ENCODE peak calls at places on chromosomes 16 and 17, in six cellular contexts. One of them, this sample, is unnamed.
A peak's percentile ranks its signal among the peaks of the same experiment; 100 is the strongest.

GRCh38 chr17:37438141-37438540 is 31.5 kb downstream of the TADA2A start:
- DNase-seq in body of pancreas: no peak
- DNase-seq in brain microvascular endothelial cell: no peak
- DNase-seq in heart left ventricle: no peak
- DNase-seq in OCI-LY7: peak; percentile 15
- DNase-seq in left lung: no peak
- DNase-seq in this sample: no peak

GRCh38 chr16:67673712-67674580 is 7.3 kb downstream of the C16orf86 start:
- DNase-seq in body of pancreas: peak; percentile 82
- DNase-seq in left lung: peak; percentile 85
- DNase-seq in heart left ventricle: peak; percentile 87
- DNase-seq in OCI-LY7: no peak
- DNase-seq in brain microvascular endothelial cell: no peak
- DNase-seq in this sample: no peak

GRCh38 chr17:38357488-38358123 is 6.0 kb downstream of the SOCS7 start:
- DNase-seq in left lung: no peak
- DNase-seq in OCI-LY7: no peak
- DNase-seq in heart left ventricle: no peak
- DNase-seq in body of pancreas: no peak
- DNase-seq in brain microvascular endothelial cell: no peak
- DNase-seq in this sample: no peak

GRCh38 chr16:12097523-12098428 is 121.2 kb downstream of the SNX29 start:
- DNase-seq in left lung: no peak
- DNase-seq in brain microvascular endothelial cell: no peak
- DNase-seq in body of pancreas: no peak
- DNase-seq in heart left ventricle: no peak
- DNase-seq in OCI-LY7: no peak
- DNase-seq in this sample: peak; percentile 65

GRCh38 chr16:56425439-56425832 is at the start of gene AMFR:
- DNase-seq in heart left ventricle: peak; percentile 87
- DNase-seq in brain microvascular endothelial cell: no peak
- DNase-seq in body of pancreas: peak; percentile 74
- DNase-seq in left lung: peak; percentile 92
- DNase-seq in OCI-LY7: peak; percentile 91
- DNase-seq in this sample: peak; percentile 36

GRCh38 chr17:10182785-10183184 is 15.6 kb downstream of the GAS7 start:
- DNase-seq in body of pancreas: no peak
- DNase-seq in left lung: no peak
- DNase-seq in OCI-LY7: no peak
- DNase-seq in brain microvascular endothelial cell: no peak
- DNase-seq in heart left ventricle: no peak
- DNase-seq in this sample: no peak

GRCh38 chr17:19342611-19343255 is 19.8 kb downstream of the B9D1 start:
- DNase-seq in body of pancreas: peak; percentile 11
- DNase-seq in heart left ventricle: no peak
- DNase-seq in OCI-LY7: no peak
- DNase-seq in brain microvascular endothelial cell: no peak
- DNase-seq in left lung: no peak
- DNase-seq in this sample: no peak

GRCh38 chr16:68792465-68793324 is 50.6 kb upstream of the TANGO6 start:
- DNase-seq in brain microvascular endothelial cell: peak; percentile 58
- DNase-seq in OCI-LY7: no peak
- DNase-seq in body of pancreas: peak; percentile 59
- DNase-seq in heart left ventricle: no peak
- DNase-seq in left lung: no peak
- DNase-seq in this sample: no peak

GRCh38 chr17:66655861-66656260 is 179.1 kb upstream of the CACNG5 start:
- DNase-seq in OCI-LY7: no peak
- DNase-seq in brain microvascular endothelial cell: peak; percentile 72
- DNase-seq in heart left ventricle: no peak
- DNase-seq in left lung: no peak
- DNase-seq in body of pancreas: no peak
- DNase-seq in this sample: no peak

GRCh38 chr16:66416981-66417700 is 10.0 kb upstream of the BEAN1 start:
- DNase-seq in brain microvascular endothelial cell: no peak
- DNase-seq in heart left ventricle: no peak
- DNase-seq in body of pancreas: no peak
- DNase-seq in OCI-LY7: no peak
- DNase-seq in left lung: no peak
- DNase-seq in this sample: no peak

GRCh38 chr16:81321537-81321936 is 6.8 kb downstream of the GAN start:
- DNase-seq in left lung: no peak
- DNase-seq in body of pancreas: no peak
- DNase-seq in OCI-LY7: no peak
- DNase-seq in brain microvascular endothelial cell: no peak
- DNase-seq in heart left ventricle: no peak
- DNase-seq in this sample: no peak

GRCh38 chr16:55701442-55702319 is 45.9 kb downstream of the SLC6A2 start:
- DNase-seq in body of pancreas: peak; percentile 73
- DNase-seq in brain microvascular endothelial cell: peak; percentile 20
- DNase-seq in OCI-LY7: peak; percentile 59
- DNase-seq in heart left ventricle: peak; percentile 79
- DNase-seq in left lung: peak; percentile 85
- DNase-seq in this sample: peak; percentile 6

GRCh38 chr17:5975651-5976050 is 94.5 kb upstream of the WSCD1 start:
- DNase-seq in OCI-LY7: no peak
- DNase-seq in heart left ventricle: no peak
- DNase-seq in brain microvascular endothelial cell: no peak
- DNase-seq in left lung: no peak
- DNase-seq in body of pancreas: no peak
- DNase-seq in this sample: no peak

GRCh38 chr17:28552201-28552999 is at the start of gene UNC119:
- DNase-seq in body of pancreas: peak; percentile 83
- DNase-seq in heart left ventricle: peak; percentile 90
- DNase-seq in brain microvascular endothelial cell: peak; percentile 35
- DNase-seq in OCI-LY7: peak; percentile 86
- DNase-seq in left lung: peak; percentile 98
- DNase-seq in this sample: no peak

GRCh38 chr17:39064374-39064773 is 87.1 kb downstream of the PLXDC1 start:
- DNase-seq in brain microvascular endothelial cell: peak; percentile 54
- DNase-seq in left lung: no peak
- DNase-seq in heart left ventricle: no peak
- DNase-seq in body of pancreas: no peak
- DNase-seq in OCI-LY7: no peak
- DNase-seq in this sample: peak; percentile 60

GRCh38 chr16:12228607-12229499 is 252.3 kb downstream of the SNX29 start:
- DNase-seq in heart left ventricle: no peak
- DNase-seq in OCI-LY7: peak; percentile 89
- DNase-seq in body of pancreas: no peak
- DNase-seq in left lung: no peak
- DNase-seq in brain microvascular endothelial cell: peak; percentile 57
- DNase-seq in this sample: peak; percentile 20

GRCh38 chr17:18320301-18320700 is 5.2 kb downstream of the SMCR8 start:
- DNase-seq in body of pancreas: no peak
- DNase-seq in OCI-LY7: no peak
- DNase-seq in brain microvascular endothelial cell: no peak
- DNase-seq in heart left ventricle: no peak
- DNase-seq in left lung: no peak
- DNase-seq in this sample: no peak

GRCh38 chr17:18322522-18322921 is 7.4 kb downstream of the SMCR8 start:
- DNase-seq in heart left ventricle: no peak
- DNase-seq in OCI-LY7: no peak
- DNase-seq in left lung: no peak
- DNase-seq in body of pancreas: no peak
- DNase-seq in brain microvascular endothelial cell: no peak
- DNase-seq in this sample: no peak

GRCh38 chr17:18323007-18323406 is 7.9 kb downstream of the SMCR8 start:
- DNase-seq in OCI-LY7: peak; percentile 25
- DNase-seq in left lung: no peak
- DNase-seq in body of pancreas: no peak
- DNase-seq in brain microvascular endothelial cell: no peak
- DNase-seq in heart left ventricle: no peak
- DNase-seq in this sample: no peak

GRCh38 chr17:18319604-18320256 is 4.6 kb downstream of the SMCR8 start:
- DNase-seq in brain microvascular endothelial cell: peak; percentile 50
- DNase-seq in left lung: no peak
- DNase-seq in body of pancreas: no peak
- DNase-seq in heart left ventricle: no peak
- DNase-seq in OCI-LY7: peak; percentile 60
- DNase-seq in this sample: peak; percentile 34

GRCh38 chr17:18321309-18321708 is 6.2 kb downstream of the SMCR8 start:
- DNase-seq in left lung: no peak
- DNase-seq in body of pancreas: no peak
- DNase-seq in brain microvascular endothelial cell: no peak
- DNase-seq in heart left ventricle: no peak
- DNase-seq in OCI-LY7: no peak
- DNase-seq in this sample: no peak
- TF ChIP-seq CTCF in left lung: no peak
- TF ChIP-seq CTCF in body of pancreas: no peak
- TF ChIP-seq CTCF in brain microvascular endothelial cell: peak; percentile 43
- TF ChIP-seq CTCF in heart left ventricle: no peak
- TF ChIP-seq CTCF in OCI-LY7: peak; percentile 59
- TF ChIP-seq CTCF in this sample: peak; percentile 25

DNA sequence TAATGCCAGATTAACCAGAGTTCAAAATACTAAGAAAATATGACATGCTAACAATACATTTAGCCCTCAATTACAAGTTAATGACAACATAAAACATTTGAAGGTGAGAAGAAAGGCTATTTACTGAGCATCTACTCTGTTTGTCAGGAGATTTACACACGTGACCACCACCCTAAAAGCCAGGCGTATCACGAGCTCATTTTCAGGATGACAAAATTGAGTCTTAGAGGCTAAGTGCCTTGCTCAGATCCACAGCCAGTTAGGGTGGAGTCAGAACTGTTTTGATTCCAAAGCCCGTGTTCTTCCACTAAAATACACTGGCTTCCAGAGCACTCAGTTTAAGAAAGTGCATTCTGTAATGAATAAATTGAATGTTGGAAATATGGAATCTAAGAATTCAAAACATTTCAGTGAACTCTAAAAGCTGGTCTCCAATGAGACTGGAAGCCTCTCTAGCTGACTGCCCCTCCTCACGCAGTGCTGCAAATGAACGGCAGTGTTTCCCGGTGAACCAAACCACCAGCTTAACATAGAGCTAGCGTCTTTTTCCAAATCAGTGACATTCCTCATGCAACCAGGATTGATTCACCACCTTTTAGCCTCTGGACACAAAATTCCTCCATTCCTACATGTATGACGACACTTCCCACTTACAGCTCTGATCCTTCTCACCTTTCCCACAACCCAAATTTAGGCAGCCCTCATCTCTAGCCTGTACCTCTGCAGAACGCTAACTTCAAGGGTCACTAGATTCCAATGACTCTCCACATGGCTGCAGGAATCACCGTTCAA is 5.9 kb downstream of the ZDHHC7 start:
- DNase-seq in body of pancreas: no peak
- DNase-seq in heart left ventricle: no peak
- DNase-seq in left lung: no peak
- DNase-seq in brain microvascular endothelial cell: no peak
- DNase-seq in OCI-LY7: no peak
- DNase-seq in this sample: no peak
- H3K27ac ChIP-seq in body of pancreas: peak overlapping the region; percentile 72
- H3K27ac ChIP-seq in heart left ventricle: peak overlapping the region; percentile 66
- H3K27ac ChIP-seq in left lung: peak overlapping the region; percentile 83
- H3K27ac ChIP-seq in brain microvascular endothelial cell: peak overlapping the region; percentile 86
- H3K27ac ChIP-seq in OCI-LY7: no peak overlapping the region
- H3K27ac ChIP-seq in this sample: peak overlapping the region; percentile 97

DNA sequence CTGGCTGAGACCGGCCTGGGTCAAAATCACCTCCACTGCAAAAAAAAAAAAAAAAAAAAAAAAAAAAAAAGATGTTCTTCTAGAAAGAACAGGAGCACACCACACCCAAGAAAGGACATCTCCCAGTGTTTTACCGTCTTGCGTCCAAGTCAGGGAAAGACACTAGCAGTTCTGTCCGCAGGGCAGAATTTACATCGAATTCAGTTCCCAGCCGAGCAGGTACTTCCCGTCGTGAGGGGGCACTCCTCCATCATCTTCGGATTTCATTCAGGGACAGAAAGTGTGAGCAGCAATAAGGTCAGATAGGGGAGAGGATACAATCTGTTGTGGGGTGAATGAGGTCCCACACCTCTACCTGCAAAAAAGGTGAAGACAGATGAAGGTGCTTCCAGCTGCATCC is 574.7 kb downstream of the KCNJ18 start:
- DNase-seq in left lung: no peak
- DNase-seq in heart left ventricle: no peak
- DNase-seq in body of pancreas: no peak
- DNase-seq in brain microvascular endothelial cell: no peak
- DNase-seq in OCI-LY7: no peak
- DNase-seq in this sample: no peak
- TF ChIP-seq CTCF in left lung: no peak
- TF ChIP-seq CTCF in heart left ventricle: no peak
- TF ChIP-seq CTCF in body of pancreas: no peak
- TF ChIP-seq CTCF in brain microvascular endothelial cell: no peak
- TF ChIP-seq CTCF in OCI-LY7: no peak
- TF ChIP-seq CTCF in this sample: no peak

GRCh38 chr16:82995286-82995926 is 368.6 kb downstream of the CDH13 start:
- DNase-seq in OCI-LY7: no peak
- DNase-seq in brain microvascular endothelial cell: peak; percentile 61
- DNase-seq in heart left ventricle: no peak
- DNase-seq in left lung: no peak
- DNase-seq in body of pancreas: no peak
- DNase-seq in this sample: no peak
- H3K27ac ChIP-seq in OCI-LY7: no peak overlapping the region
- H3K27ac ChIP-seq in brain microvascular endothelial cell: peak overlapping the region; percentile 82
- H3K27ac ChIP-seq in heart left ventricle: peak overlapping the region; percentile 3
- H3K27ac ChIP-seq in left lung: no peak overlapping the region
- H3K27ac ChIP-seq in body of pancreas: no peak overlapping the region
- H3K27ac ChIP-seq in this sample: no peak overlapping the region

DNA sequence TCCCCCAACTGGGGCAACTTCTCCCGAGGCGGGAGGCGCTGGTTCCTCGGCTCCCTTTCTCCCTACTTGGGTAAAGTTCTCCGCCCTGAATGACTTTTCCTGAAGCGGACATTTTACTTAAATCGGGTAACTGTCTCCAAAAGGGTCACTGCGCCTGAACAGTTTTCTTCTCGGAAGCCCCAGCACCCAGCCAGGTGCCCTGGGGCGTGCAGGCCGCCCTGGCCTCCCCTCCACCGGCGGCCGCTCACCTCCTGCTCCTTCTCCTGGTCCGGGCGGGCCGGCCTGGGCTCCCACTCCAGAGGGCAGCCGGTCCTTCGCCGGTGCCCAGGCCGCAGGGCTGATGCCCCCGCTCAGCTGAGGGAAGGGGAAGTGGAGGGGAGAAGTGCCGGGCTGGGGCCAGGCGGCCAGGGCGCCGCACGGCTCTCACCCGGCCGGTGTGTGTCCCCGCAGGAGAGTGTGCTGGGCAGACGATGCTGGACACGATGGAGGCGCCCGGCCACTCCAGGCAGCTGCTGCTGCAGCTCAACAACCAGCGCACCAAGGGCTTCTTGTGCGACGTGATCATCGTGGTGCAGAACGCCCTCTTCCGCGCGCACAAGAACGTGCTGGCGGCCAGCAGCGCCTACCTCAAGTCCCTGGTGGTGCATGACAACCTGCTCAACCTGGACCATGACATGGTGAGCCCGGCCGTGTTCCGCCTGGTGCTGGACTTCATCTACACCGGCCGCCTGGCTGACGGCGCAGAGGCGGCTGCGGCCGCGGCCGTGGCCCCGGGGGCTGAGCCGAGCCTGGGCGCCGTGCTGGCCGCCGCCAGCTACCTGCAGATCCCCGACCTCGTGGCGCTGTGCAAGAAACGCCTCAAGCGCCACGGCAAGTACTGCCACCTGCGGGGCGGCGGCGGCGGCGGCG is 1.6 kb downstream of the HIC1 start:
- DNase-seq in heart left ventricle: peak; percentile 69
- DNase-seq in body of pancreas: peak; percentile 35
- DNase-seq in brain microvascular endothelial cell: peak; percentile 27
- DNase-seq in left lung: peak; percentile 92
- DNase-seq in OCI-LY7: no peak
- DNase-seq in this sample: no peak
- TF ChIP-seq CTCF in heart left ventricle: no peak
- TF ChIP-seq CTCF in body of pancreas: no peak
- TF ChIP-seq CTCF in brain microvascular endothelial cell: no peak
- TF ChIP-seq CTCF in left lung: no peak
- TF ChIP-seq CTCF in OCI-LY7: no peak
- TF ChIP-seq CTCF in this sample: no peak

This sample was measured in AG04450.